ENCODE peak calls at places on chromosomes 2 and 18, in nine cellular contexts. One of them, this sample, is unnamed.

GRCh38 chr2:54059504-54059903 is 55.9 kb upstream of the ACYP2 start:
- DNase-seq in mesendoderm: no peak
- DNase-seq in Peyer's patch: no peak
- DNase-seq in fibroblast of lung: no peak
- DNase-seq in fibroblast of pulmonary artery: no peak
- DNase-seq in neural progenitor cell: no peak
- DNase-seq in astrocyte of the cerebellum: no peak
- DNase-seq in IMR-90: no peak
- DNase-seq in naive thymus-derived CD4-positive, alpha-beta T cell: no peak
- DNase-seq in this sample: no peak

GRCh38 chr2:150479075-150479915 is 8.2 kb downstream of the RND3 start:
- DNase-seq in neural progenitor cell: no peak
- DNase-seq in Peyer's patch: no peak
- DNase-seq in fibroblast of lung: peak
- DNase-seq in naive thymus-derived CD4-positive, alpha-beta T cell: no peak
- DNase-seq in fibroblast of pulmonary artery: no peak
- DNase-seq in IMR-90: peak
- DNase-seq in astrocyte of the cerebellum: no peak
- DNase-seq in mesendoderm: no peak
- DNase-seq in this sample: peak

GRCh38 chr2:103166406-103167324 is 404.8 kb downstream of the TMEM182 start:
- DNase-seq in neural progenitor cell: no peak
- DNase-seq in fibroblast of pulmonary artery: no peak
- DNase-seq in astrocyte of the cerebellum: no peak
- DNase-seq in mesendoderm: no peak
- DNase-seq in Peyer's patch: no peak
- DNase-seq in naive thymus-derived CD4-positive, alpha-beta T cell: no peak
- DNase-seq in IMR-90: no peak
- DNase-seq in fibroblast of lung: no peak
- DNase-seq in this sample: no peak

GRCh38 chr2:127407661-127408003 is 10.6 kb upstream of the PROC start:
- DNase-seq in Peyer's patch: no peak
- DNase-seq in fibroblast of pulmonary artery: no peak
- DNase-seq in IMR-90: no peak
- DNase-seq in astrocyte of the cerebellum: no peak
- DNase-seq in naive thymus-derived CD4-positive, alpha-beta T cell: no peak
- DNase-seq in neural progenitor cell: no peak
- DNase-seq in fibroblast of lung: no peak
- DNase-seq in mesendoderm: no peak
- DNase-seq in this sample: no peak

GRCh38 chr2:11363868-11364564 is 19.6 kb upstream of the ROCK2 start:
- DNase-seq in IMR-90: no peak
- DNase-seq in neural progenitor cell: no peak
- DNase-seq in fibroblast of lung: no peak
- DNase-seq in naive thymus-derived CD4-positive, alpha-beta T cell: no peak
- DNase-seq in fibroblast of pulmonary artery: no peak
- DNase-seq in astrocyte of the cerebellum: no peak
- DNase-seq in mesendoderm: no peak
- DNase-seq in Peyer's patch: no peak
- DNase-seq in this sample: no peak

GRCh38 chr2:47288864-47289263 is 114.1 kb upstream of the MSH2 start:
- DNase-seq in mesendoderm: no peak
- DNase-seq in Peyer's patch: no peak
- DNase-seq in fibroblast of pulmonary artery: peak
- DNase-seq in IMR-90: peak
- DNase-seq in fibroblast of lung: peak
- DNase-seq in astrocyte of the cerebellum: no peak
- DNase-seq in naive thymus-derived CD4-positive, alpha-beta T cell: no peak
- DNase-seq in neural progenitor cell: no peak
- DNase-seq in this sample: peak

GRCh38 chr18:79857082-79857661 is 59.4 kb downstream of the KCNG2 start:
- DNase-seq in neural progenitor cell: no peak
- DNase-seq in mesendoderm: peak
- DNase-seq in IMR-90: peak
- DNase-seq in fibroblast of pulmonary artery: peak
- DNase-seq in Peyer's patch: peak
- DNase-seq in fibroblast of lung: peak
- DNase-seq in naive thymus-derived CD4-positive, alpha-beta T cell: no peak
- DNase-seq in astrocyte of the cerebellum: no peak
- DNase-seq in this sample: peak

GRCh38 chr2:72892506-72893173 is 5.4 kb downstream of the SPR start:
- DNase-seq in neural progenitor cell: peak
- DNase-seq in naive thymus-derived CD4-positive, alpha-beta T cell: peak
- DNase-seq in fibroblast of lung: peak
- DNase-seq in IMR-90: peak
- DNase-seq in fibroblast of pulmonary artery: peak
- DNase-seq in astrocyte of the cerebellum: peak
- DNase-seq in Peyer's patch: peak
- DNase-seq in mesendoderm: peak
- DNase-seq in this sample: peak

GRCh38 chr2:28360742-28361293 is 31.8 kb upstream of the FOSL2 start:
- DNase-seq in Peyer's patch: no peak
- DNase-seq in fibroblast of lung: peak
- DNase-seq in IMR-90: peak
- DNase-seq in fibroblast of pulmonary artery: peak
- DNase-seq in naive thymus-derived CD4-positive, alpha-beta T cell: no peak
- DNase-seq in astrocyte of the cerebellum: no peak
- DNase-seq in neural progenitor cell: no peak
- DNase-seq in mesendoderm: peak
- DNase-seq in this sample: peak

GRCh38 chr2:102368461-102369109 is 13.0 kb downstream of the IL18R1 start:
- DNase-seq in Peyer's patch: no peak
- DNase-seq in mesendoderm: no peak
- DNase-seq in fibroblast of pulmonary artery: no peak
- DNase-seq in astrocyte of the cerebellum: no peak
- DNase-seq in neural progenitor cell: no peak
- DNase-seq in IMR-90: no peak
- DNase-seq in naive thymus-derived CD4-positive, alpha-beta T cell: no peak
- DNase-seq in fibroblast of lung: no peak
- DNase-seq in this sample: no peak

GRCh38 chr2:160289803-160290202 is 89.7 kb upstream of the ITGB6 start:
- DNase-seq in fibroblast of pulmonary artery: no peak
- DNase-seq in fibroblast of lung: peak
- DNase-seq in mesendoderm: no peak
- DNase-seq in naive thymus-derived CD4-positive, alpha-beta T cell: no peak
- DNase-seq in astrocyte of the cerebellum: no peak
- DNase-seq in IMR-90: no peak
- DNase-seq in neural progenitor cell: no peak
- DNase-seq in Peyer's patch: no peak
- DNase-seq in this sample: no peak

GRCh38 chr2:37506407-37507068 is 162.1 kb downstream of the QPCT start:
- DNase-seq in fibroblast of lung: peak
- DNase-seq in Peyer's patch: no peak
- DNase-seq in neural progenitor cell: no peak
- DNase-seq in IMR-90: peak
- DNase-seq in naive thymus-derived CD4-positive, alpha-beta T cell: no peak
- DNase-seq in fibroblast of pulmonary artery: peak
- DNase-seq in astrocyte of the cerebellum: no peak
- DNase-seq in mesendoderm: peak
- DNase-seq in this sample: peak

GRCh38 chr2:145644820-145645302 is 1124.9 kb upstream of the ZEB2 start:
- DNase-seq in mesendoderm: peak
- DNase-seq in neural progenitor cell: peak
- DNase-seq in IMR-90: peak
- DNase-seq in astrocyte of the cerebellum: no peak
- DNase-seq in Peyer's patch: no peak
- DNase-seq in naive thymus-derived CD4-positive, alpha-beta T cell: no peak
- DNase-seq in fibroblast of lung: no peak
- DNase-seq in fibroblast of pulmonary artery: peak
- DNase-seq in this sample: no peak

GRCh38 chr2:88481937-88482336 is 29.4 kb upstream of the FOXI3 start:
- DNase-seq in mesendoderm: peak
- DNase-seq in naive thymus-derived CD4-positive, alpha-beta T cell: no peak
- DNase-seq in neural progenitor cell: no peak
- DNase-seq in Peyer's patch: no peak
- DNase-seq in astrocyte of the cerebellum: no peak
- DNase-seq in fibroblast of lung: no peak
- DNase-seq in IMR-90: peak
- DNase-seq in fibroblast of pulmonary artery: peak
- DNase-seq in this sample: no peak

GRCh38 chr2:133433455-133434451 is 134.5 kb downstream of the NCKAP5 start:
- DNase-seq in fibroblast of pulmonary artery: peak
- DNase-seq in Peyer's patch: no peak
- DNase-seq in fibroblast of lung: no peak
- DNase-seq in astrocyte of the cerebellum: no peak
- DNase-seq in naive thymus-derived CD4-positive, alpha-beta T cell: no peak
- DNase-seq in neural progenitor cell: no peak
- DNase-seq in IMR-90: peak
- DNase-seq in mesendoderm: no peak
- DNase-seq in this sample: no peak

GRCh38 chr2:46194856-46195255 is 102.4 kb upstream of the EPAS1 start:
- DNase-seq in mesendoderm: no peak
- DNase-seq in neural progenitor cell: no peak
- DNase-seq in Peyer's patch: no peak
- DNase-seq in fibroblast of lung: no peak
- DNase-seq in naive thymus-derived CD4-positive, alpha-beta T cell: no peak
- DNase-seq in IMR-90: no peak
- DNase-seq in astrocyte of the cerebellum: no peak
- DNase-seq in fibroblast of pulmonary artery: no peak
- DNase-seq in this sample: no peak

GRCh38 chr18:12518326-12518725 is 110.6 kb downstream of the PRELID3A start:
- DNase-seq in IMR-90: peak
- DNase-seq in mesendoderm: peak
- DNase-seq in Peyer's patch: no peak
- DNase-seq in neural progenitor cell: no peak
- DNase-seq in fibroblast of pulmonary artery: peak
- DNase-seq in naive thymus-derived CD4-positive, alpha-beta T cell: no peak
- DNase-seq in fibroblast of lung: peak
- DNase-seq in astrocyte of the cerebellum: no peak
- DNase-seq in this sample: peak

GRCh38 chr2:108257757-108258331 is 18.1 kb downstream of the SULT1C3 start:
- DNase-seq in fibroblast of pulmonary artery: no peak
- DNase-seq in naive thymus-derived CD4-positive, alpha-beta T cell: no peak
- DNase-seq in mesendoderm: no peak
- DNase-seq in fibroblast of lung: no peak
- DNase-seq in IMR-90: peak
- DNase-seq in astrocyte of the cerebellum: no peak
- DNase-seq in neural progenitor cell: no peak
- DNase-seq in Peyer's patch: no peak
- DNase-seq in this sample: no peak

GRCh38 chr18:55748227-55748738 is 160.3 kb upstream of the TCF4 start:
- DNase-seq in mesendoderm: peak
- DNase-seq in fibroblast of pulmonary artery: no peak
- DNase-seq in neural progenitor cell: no peak
- DNase-seq in IMR-90: no peak
- DNase-seq in astrocyte of the cerebellum: no peak
- DNase-seq in fibroblast of lung: no peak
- DNase-seq in Peyer's patch: no peak
- DNase-seq in naive thymus-derived CD4-positive, alpha-beta T cell: no peak
- DNase-seq in this sample: no peak

GRCh38 chr2:218016810-218017209 is 14.0 kb upstream of the TNS1 start:
- DNase-seq in fibroblast of pulmonary artery: no peak
- DNase-seq in IMR-90: no peak
- DNase-seq in mesendoderm: no peak
- DNase-seq in Peyer's patch: peak
- DNase-seq in fibroblast of lung: no peak
- DNase-seq in naive thymus-derived CD4-positive, alpha-beta T cell: no peak
- DNase-seq in astrocyte of the cerebellum: no peak
- DNase-seq in neural progenitor cell: no peak
- DNase-seq in this sample: no peak
- H3K4me3 ChIP-seq in fibroblast of pulmonary artery: no peak
- H3K4me3 ChIP-seq in IMR-90: no peak
- H3K4me3 ChIP-seq in mesendoderm: no peak
- H3K4me3 ChIP-seq in Peyer's patch: no peak
- H3K4me3 ChIP-seq in fibroblast of lung: no peak
- H3K4me3 ChIP-seq in naive thymus-derived CD4-positive, alpha-beta T cell: no peak
- H3K4me3 ChIP-seq in astrocyte of the cerebellum: no peak
- H3K4me3 ChIP-seq in neural progenitor cell: no peak
- H3K4me3 ChIP-seq in this sample: no peak

GRCh38 chr18:47249602-47250001 is 1.9 kb downstream of the SKOR2 start:
- DNase-seq in astrocyte of the cerebellum: no peak
- DNase-seq in mesendoderm: no peak
- DNase-seq in IMR-90: no peak
- DNase-seq in Peyer's patch: no peak
- DNase-seq in neural progenitor cell: no peak
- DNase-seq in fibroblast of pulmonary artery: no peak
- DNase-seq in fibroblast of lung: no peak
- DNase-seq in naive thymus-derived CD4-positive, alpha-beta T cell: no peak
- DNase-seq in this sample: no peak

GRCh38 chr18:47253101-47253654 is 1.7 kb upstream of the SKOR2 start:
- DNase-seq in fibroblast of pulmonary artery: no peak
- DNase-seq in mesendoderm: no peak
- DNase-seq in astrocyte of the cerebellum: no peak
- DNase-seq in naive thymus-derived CD4-positive, alpha-beta T cell: no peak
- DNase-seq in IMR-90: no peak
- DNase-seq in neural progenitor cell: peak
- DNase-seq in Peyer's patch: no peak
- DNase-seq in fibroblast of lung: no peak
- DNase-seq in this sample: no peak

GRCh38 chr18:47250415-47251046 is 929 bp downstream of the SKOR2 start:
- DNase-seq in IMR-90: no peak
- DNase-seq in fibroblast of lung: no peak
- DNase-seq in Peyer's patch: no peak
- DNase-seq in neural progenitor cell: peak
- DNase-seq in naive thymus-derived CD4-positive, alpha-beta T cell: no peak
- DNase-seq in fibroblast of pulmonary artery: no peak
- DNase-seq in mesendoderm: peak
- DNase-seq in astrocyte of the cerebellum: no peak
- DNase-seq in this sample: no peak

GRCh38 chr18:47248610-47249343 is 2.7 kb downstream of the SKOR2 start:
- DNase-seq in Peyer's patch: no peak
- DNase-seq in neural progenitor cell: peak
- DNase-seq in naive thymus-derived CD4-positive, alpha-beta T cell: no peak
- DNase-seq in fibroblast of pulmonary artery: no peak
- DNase-seq in fibroblast of lung: no peak
- DNase-seq in mesendoderm: no peak
- DNase-seq in IMR-90: no peak
- DNase-seq in astrocyte of the cerebellum: no peak
- DNase-seq in this sample: no peak

GRCh38 chr18:47251289-47252120 is at the start of gene SKOR2:
- DNase-seq in neural progenitor cell: peak
- DNase-seq in fibroblast of pulmonary artery: no peak
- DNase-seq in astrocyte of the cerebellum: no peak
- DNase-seq in naive thymus-derived CD4-positive, alpha-beta T cell: no peak
- DNase-seq in mesendoderm: peak
- DNase-seq in Peyer's patch: no peak
- DNase-seq in fibroblast of lung: no peak
- DNase-seq in IMR-90: no peak
- DNase-seq in this sample: no peak
- H3K4me3 ChIP-seq in neural progenitor cell: peak
- H3K4me3 ChIP-seq in fibroblast of pulmonary artery: no peak
- H3K4me3 ChIP-seq in astrocyte of the cerebellum: no peak
- H3K4me3 ChIP-seq in naive thymus-derived CD4-positive, alpha-beta T cell: no peak
- H3K4me3 ChIP-seq in mesendoderm: peak
- H3K4me3 ChIP-seq in Peyer's patch: no peak
- H3K4me3 ChIP-seq in fibroblast of lung: no peak
- H3K4me3 ChIP-seq in IMR-90: no peak
- H3K4me3 ChIP-seq in this sample: no peak

GRCh38 chr2:126085396-126085795 is 570.6 kb upstream of the GYPC start:
- DNase-seq in neural progenitor cell: no peak
- DNase-seq in naive thymus-derived CD4-positive, alpha-beta T cell: no peak
- DNase-seq in fibroblast of pulmonary artery: no peak
- DNase-seq in fibroblast of lung: no peak
- DNase-seq in astrocyte of the cerebellum: no peak
- DNase-seq in Peyer's patch: no peak
- DNase-seq in mesendoderm: no peak
- DNase-seq in IMR-90: no peak
- DNase-seq in this sample: no peak
- H3K4me3 ChIP-seq in neural progenitor cell: no peak
- H3K4me3 ChIP-seq in naive thymus-derived CD4-positive, alpha-beta T cell: no peak
- H3K4me3 ChIP-seq in fibroblast of pulmonary artery: no peak
- H3K4me3 ChIP-seq in fibroblast of lung: no peak
- H3K4me3 ChIP-seq in astrocyte of the cerebellum: no peak
- H3K4me3 ChIP-seq in Peyer's patch: no peak
- H3K4me3 ChIP-seq in mesendoderm: no peak
- H3K4me3 ChIP-seq in IMR-90: no peak
- H3K4me3 ChIP-seq in this sample: no peak

GRCh38 chr2:130352229-130352628 is 3.6 kb upstream of the PTPN18 start:
- DNase-seq in IMR-90: no peak
- DNase-seq in naive thymus-derived CD4-positive, alpha-beta T cell: no peak
- DNase-seq in astrocyte of the cerebellum: no peak
- DNase-seq in mesendoderm: no peak
- DNase-seq in fibroblast of pulmonary artery: no peak
- DNase-seq in Peyer's patch: no peak
- DNase-seq in neural progenitor cell: peak
- DNase-seq in fibroblast of lung: no peak
- DNase-seq in this sample: no peak
- H3K4me3 ChIP-seq in IMR-90: no peak
- H3K4me3 ChIP-seq in naive thymus-derived CD4-positive, alpha-beta T cell: no peak
- H3K4me3 ChIP-seq in astrocyte of the cerebellum: no peak
- H3K4me3 ChIP-seq in mesendoderm: no peak
- H3K4me3 ChIP-seq in fibroblast of pulmonary artery: no peak
- H3K4me3 ChIP-seq in Peyer's patch: no peak
- H3K4me3 ChIP-seq in neural progenitor cell: peak
- H3K4me3 ChIP-seq in fibroblast of lung: no peak
- H3K4me3 ChIP-seq in this sample: no peak